ENCODE peak calls at places on chromosomes 13 and 19, in five cellular contexts. E is neural crest cell; P is central memory CD8-positive, alpha-beta T cell; T is NCI-H1048; N is right lobe of liver. G is an unnamed sample.

GRCh38 chr13:32731576-32731975 is 145.3 kb downstream of the PDS5B start:
- DNase-seq in P (no peak), T (no peak), E (no peak), N (no peak), G (no peak)

GRCh38 chr19:33221641-33222040 is 4.0 kb downstream of the SLC7A10 start:
- DNase-seq in P (no peak), E (no peak), T (no peak), N (no peak), G (no peak)

GRCh38 chr19:55216461-55217198 is 7.3 kb upstream of the PTPRH start:
- DNase-seq in T (peak; percentile 66), N (peak; percentile 81), E (peak; percentile 86), P (no peak), G (peak; percentile 95)

GRCh38 chr13:36752673-36753072 is 66.3 kb upstream of the RFXAP start:
- DNase-seq in N (no peak), T (no peak), E (no peak), P (no peak), G (no peak)

GRCh38 chr19:7391218-7391670 is 42.5 kb downstream of the ARHGEF18 start:
- DNase-seq in T (no peak), N (no peak), E (no peak), P (no peak), G (no peak)

GRCh38 chr19:1942934-1943555 is 2.1 kb downstream of the CSNK1G2 start:
- DNase-seq in T (no peak), P (no peak), N (no peak), E (no peak), G (no peak)

GRCh38 chr19:41030651-41031050 is 39.6 kb downstream of the CYP2B6 start:
- DNase-seq in N (no peak), P (no peak), T (no peak), E (no peak), G (no peak)

GRCh38 chr19:57025491-57025890 is 94.3 kb upstream of the USP29 start:
- DNase-seq in T (no peak), N (no peak), E (no peak), P (no peak), G (no peak)

GRCh38 chr19:13262450-13262849 is 112.2 kb downstream of the IER2 start:
- DNase-seq in N (no peak), E (no peak), P (no peak), T (no peak), G (no peak)

GRCh38 chr13:67048793-67049150 is 181.4 kb downstream of the PCDH9 start:
- DNase-seq in E (no peak), P (no peak), N (no peak), T (no peak), G (no peak)

GRCh38 chr13:101989798-101990350 is 412.0 kb downstream of the FGF14 start:
- DNase-seq in N (no peak), T (no peak), E (no peak), P (no peak), G (no peak)

GRCh38 chr19:2032296-2032941 is 16.9 kb upstream of the BTBD2 start:
- DNase-seq in N (peak; percentile 96), E (no peak), P (no peak), T (no peak), G (peak; percentile 48)

GRCh38 chr13:35817642-35818576 is 313.3 kb downstream of the DCLK1 start:
- DNase-seq in T (no peak), E (no peak), N (no peak), P (no peak), G (no peak)